ENCODE peak calls at places on chromosomes 6 and 20, in eight cellular contexts. W is WERI-Rb-1, Y is neural crest cell, J is mesothelial cell of epicardium, X is AG04449, N is IMR-90, O is astrocyte, U is HFFc6. E is an unnamed sample.

GRCh38 chr6:148915889-148916288 is 169.1 kb downstream of the UST start:
- DNase-seq in W (no peak), Y (no peak), J (no peak), X (no peak), N (no peak), O (no peak), U (no peak), E (no peak)

GRCh38 chr6:41682497-41682961 is 44.3 kb downstream of the MDFI start:
- DNase-seq in W (peak), Y (no peak), J (no peak), X (no peak), N (no peak), O (no peak), U (no peak), E (peak)

GRCh38 chr6:121426686-121427085 is 8.8 kb upstream of the GJA1 start:
- DNase-seq in W (no peak), Y (no peak), J (no peak), X (no peak), N (no peak), O (no peak), U (no peak), E (no peak)

GRCh38 chr6:38443750-38444149 is 196.0 kb downstream of the BTBD9 start:
- DNase-seq in W (peak), Y (no peak), J (no peak), X (no peak), N (no peak), O (no peak), U (peak), E (no peak)

GRCh38 chr20:3784226-3784853 is 2.2 kb downstream of the CENPB start:
- DNase-seq in W (no peak), Y (no peak), J (no peak), X (no peak), N (no peak), O (no peak), U (no peak), E (no peak)

GRCh38 chr6:71250050-71250689 is 38.4 kb upstream of the OGFRL1 start:
- DNase-seq in W (no peak), Y (no peak), J (no peak), X (peak), N (peak), O (peak), U (peak), E (no peak)

GRCh38 chr6:11364971-11365397 is 132.5 kb upstream of the NEDD9 start:
- DNase-seq in W (no peak), Y (no peak), J (no peak), X (no peak), N (no peak), O (no peak), U (no peak), E (no peak)

GRCh38 chr6:28838289-28838633 is 85.5 kb downstream of the TRIM27 start:
- DNase-seq in W (peak), Y (peak), J (peak), X (no peak), N (peak), O (no peak), U (peak), E (peak)

GRCh38 chr20:57650756-57651483 is 30.7 kb upstream of the ZBP1 start:
- DNase-seq in W (no peak), Y (no peak), J (no peak), X (no peak), N (no peak), O (no peak), U (no peak), E (no peak)

GRCh38 chr6:3884007-3884745 is 35.0 kb downstream of the FAM50B start:
- DNase-seq in W (no peak), Y (no peak), J (no peak), X (no peak), N (peak), O (peak), U (peak), E (no peak)

GRCh38 chr20:17533396-17533795 is 2.2 kb upstream of the BFSP1 start:
- DNase-seq in W (peak), Y (peak), J (no peak), X (no peak), N (peak), O (peak), U (peak), E (peak)

GRCh38 chr6:3137057-3137777 is 18.7 kb downstream of the BPHL start:
- DNase-seq in W (no peak), Y (no peak), J (no peak), X (no peak), N (peak), O (no peak), U (no peak), E (no peak)

GRCh38 chr6:125038925-125039324 is 76.7 kb downstream of the RNF217 start:
- DNase-seq in W (no peak), Y (no peak), J (no peak), X (no peak), N (no peak), O (no peak), U (no peak), E (no peak)

GRCh38 chr6:116969211-116969863 is 92.3 kb downstream of the RFX6 start:
- DNase-seq in W (peak), Y (peak), J (no peak), X (no peak), N (peak), O (peak), U (peak), E (peak)

GRCh38 chr20:61817061-61817460 is 248.6 kb downstream of the TAF4 start:
- DNase-seq in W (no peak), Y (no peak), J (no peak), X (no peak), N (no peak), O (no peak), U (no peak), E (no peak)

GRCh38 chr6:112335736-112336135 is 11.4 kb upstream of the RFPL4B start:
- DNase-seq in W (no peak), Y (no peak), J (no peak), X (no peak), N (no peak), O (no peak), U (no peak), E (no peak)

GRCh38 chr20:11117808-11118528 is 444.2 kb upstream of the JAG1 start:
- DNase-seq in W (no peak), Y (no peak), J (no peak), X (no peak), N (peak), O (peak), U (peak), E (no peak)

GRCh38 chr6:156585859-156586258 is 191.3 kb upstream of the ARID1B start:
- DNase-seq in W (no peak), Y (no peak), J (no peak), X (no peak), N (no peak), O (no peak), U (no peak), E (no peak)

GRCh38 chr20:63979221-63979548 is 257 bp downstream of the SAMD10 start:
- DNase-seq in W (no peak), Y (no peak), J (no peak), X (no peak), N (no peak), O (no peak), U (no peak), E (no peak)

GRCh38 chr6:31393932-31394331 is 9.5 kb upstream of the MICA start:
- DNase-seq in W (no peak), Y (no peak), J (no peak), X (no peak), N (peak), O (no peak), U (no peak), E (no peak)

GRCh38 chr6:27829453-27830211 is 82.6 kb downstream of the OR2B2 start:
- DNase-seq in W (no peak), Y (no peak), J (no peak), X (no peak), N (peak), O (no peak), U (no peak), E (no peak)

GRCh38 chr6:168041928-168042327 is 37.1 kb downstream of the FRMD1 start:
- DNase-seq in W (peak), Y (no peak), J (no peak), X (no peak), N (no peak), O (no peak), U (no peak), E (no peak)

GRCh38 chr6:163841326-163841725 is 426.8 kb downstream of the QKI start:
- DNase-seq in W (no peak), Y (no peak), J (no peak), X (no peak), N (no peak), O (no peak), U (no peak), E (no peak)

GRCh38 chr6:57432162-57432561 is 114.7 kb downstream of the PRIM2 start:
- DNase-seq in W (no peak), Y (no peak), J (no peak), X (peak), N (peak), O (peak), U (peak), E (no peak)

GRCh38 chr20:1293641-1294379 is 27.7 kb downstream of the SNPH start:
- DNase-seq in W (no peak), Y (no peak), J (no peak), X (no peak), N (no peak), O (no peak), U (no peak), E (no peak)

GRCh38 chr20:50284811-50285375 is 94.3 kb downstream of the CEBPB start:
- DNase-seq in W (no peak), Y (no peak), J (no peak), X (no peak), N (no peak), O (no peak), U (no peak), E (peak)

GRCh38 chr6:24549158-24549557 is 54.4 kb downstream of the ALDH5A1 start:
- DNase-seq in W (no peak), Y (no peak), J (no peak), X (no peak), N (no peak), O (no peak), U (no peak), E (no peak)
- TF ChIP-seq CTCF in W (no peak), Y (no peak), J (no peak), X (no peak), N (no peak), O (no peak), U (no peak), E (no peak)

DNA sequence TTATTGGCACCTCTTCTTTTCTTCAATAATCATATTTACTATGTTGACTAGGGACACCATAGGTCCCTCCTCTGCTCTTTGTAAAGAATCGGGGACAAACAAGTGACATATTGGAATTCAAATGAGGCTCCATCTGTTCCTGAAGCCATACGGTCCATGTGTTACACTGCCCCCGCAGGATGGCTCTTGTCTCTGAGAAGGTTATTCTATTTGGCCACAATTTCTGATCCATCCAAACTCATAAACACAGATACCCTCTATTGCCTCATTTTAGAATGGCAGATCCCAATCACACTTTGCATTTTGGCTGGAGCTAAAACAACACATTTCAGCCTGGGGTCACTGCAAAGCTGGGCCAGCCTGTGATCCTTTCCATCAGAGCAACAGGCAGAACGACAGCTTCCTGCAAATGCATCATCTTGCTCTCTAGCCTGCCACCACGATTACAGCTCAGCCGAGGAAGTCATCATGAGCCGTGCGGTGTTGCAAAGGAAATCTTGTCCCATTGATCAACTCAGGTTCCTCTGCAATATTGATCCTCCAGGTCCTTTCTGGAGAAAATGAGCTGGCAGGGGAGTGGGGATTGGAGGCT is 73.2 kb downstream of the AGPAT4 start:
- DNase-seq in W (peak), Y (no peak), J (no peak), X (no peak), N (no peak), O (no peak), U (no peak), E (no peak)
- TF ChIP-seq CTCF in W (peak), Y (peak), J (no peak), X (no peak), N (peak), O (peak), U (peak), E (no peak)

GRCh38 chr6:79233611-79234149 is 802 bp downstream of the HMGN3 start:
- DNase-seq in W (peak), Y (peak), J (peak), X (peak), N (peak), O (peak), U (peak), E (peak)
- TF ChIP-seq CTCF in W (peak), Y (peak), J (no peak), X (peak), N (peak), O (no peak), U (peak), E (peak)

GRCh38 chr6:1474205-1474604 is 84.8 kb downstream of the FOXF2 start:
- DNase-seq in W (no peak), Y (no peak), J (no peak), X (no peak), N (no peak), O (no peak), U (no peak), E (no peak)
- TF ChIP-seq CTCF in W (peak), Y (peak), J (no peak), X (no peak), N (no peak), O (peak), U (peak), E (peak)